ENCODE peak calls at places on chromosomes 2 and 18, in four cellular contexts. Y is heart left ventricle, H is vagina, W is ovary. U is an unnamed sample.

GRCh38 chr2:38430196-38430595 is 53.1 kb upstream of the ATL2 start:
- DNase-seq in H (no peak), Y (no peak), W (no peak), U (no peak)

GRCh38 chr2:236946871-236947270 is 138.8 kb upstream of the COPS8 start:
- DNase-seq in Y (no peak), H (peak; percentile 54), W (no peak), U (no peak)

GRCh38 chr2:130827502-130828251 is 9.0 kb upstream of the ARHGEF4 start:
- DNase-seq in Y (no peak), H (no peak), W (no peak), U (no peak)

GRCh38 chr2:50691518-50691917 is 340.4 kb downstream of the NRXN1 start:
- DNase-seq in W (no peak), Y (no peak), H (no peak), U (no peak)

GRCh38 chr2:183390109-183390508 is 265.9 kb downstream of the NUP35 start:
- DNase-seq in W (no peak), H (no peak), Y (no peak), U (no peak)

GRCh38 chr2:175317741-175318140 is 136.2 kb upstream of the ATP5MC3 start:
- DNase-seq in Y (no peak), W (no peak), H (no peak), U (no peak)

GRCh38 chr2:24785704-24786321 is 7.4 kb downstream of the PTRHD1 start:
- DNase-seq in H (no peak), W (no peak), Y (no peak), U (no peak)

GRCh38 chr2:70328921-70329561 is 27.2 kb upstream of the FAM136A start:
- DNase-seq in W (no peak), Y (no peak), H (no peak), U (peak; percentile 87)

GRCh38 chr18:50182516-50182915 is 12.4 kb downstream of the MYO5B start:
- DNase-seq in Y (no peak), W (no peak), H (peak; percentile 6), U (no peak)

GRCh38 chr2:149885468-149885867 is 297.9 kb upstream of the MMADHC start:
- DNase-seq in Y (no peak), W (no peak), H (no peak), U (no peak)

GRCh38 chr18:46322411-46322891 is 218.3 kb downstream of the HAUS1 start:
- DNase-seq in Y (no peak), W (no peak), H (no peak), U (no peak)

GRCh38 chr2:232309592-232309991 is 69.0 kb upstream of the ALPP start:
- DNase-seq in W (no peak), H (no peak), Y (no peak), U (no peak)

GRCh38 chr2:111944536-111945210 is 46.3 kb downstream of the MERTK start:
- DNase-seq in W (no peak), Y (no peak), H (no peak), U (no peak)

GRCh38 chr2:120929829-120930228 is 194.2 kb downstream of the GLI2 start:
- DNase-seq in H (no peak), W (no peak), Y (no peak), U (no peak)

GRCh38 chr2:221571391-221572179 is 519 bp downstream of the EPHA4 start:
- DNase-seq in Y (peak; percentile 41), H (no peak), W (peak; percentile 36), U (peak; percentile 33)

GRCh38 chr2:217935245-217935879 is 67.4 kb downstream of the TNS1 start:
- DNase-seq in H (no peak), W (peak; percentile 81), Y (peak; percentile 71), U (no peak)

GRCh38 chr18:54947115-54947514 is 12.1 kb downstream of the CCDC68 start:
- DNase-seq in H (no peak), Y (peak; percentile 33), W (peak; percentile 22), U (peak; percentile 36)

GRCh38 chr2:71510196-71510807 is 56.9 kb downstream of the DYSF start:
- DNase-seq in H (no peak), W (peak; percentile 44), Y (peak; percentile 71), U (peak; percentile 70)

GRCh38 chr2:154324601-154325000 is 373.9 kb upstream of the KCNJ3 start:
- DNase-seq in W (no peak), Y (no peak), H (no peak), U (no peak)

GRCh38 chr2:86788881-86789686 is 1.6 kb downstream of the CD8A start:
- DNase-seq in W (no peak), Y (no peak), H (no peak), U (no peak)

GRCh38 chr2:237980087-237980486 is 13.3 kb downstream of the UBE2F start:
- DNase-seq in H (no peak), W (no peak), Y (no peak), U (no peak)

GRCh38 chr2:24454258-24454657 is 36.8 kb upstream of the NCOA1 start:
- DNase-seq in H (no peak), Y (no peak), W (no peak), U (no peak)

GRCh38 chr2:44244135-44244871 is 31.0 kb upstream of the SLC3A1 start:
- DNase-seq in Y (peak; percentile 53), W (peak; percentile 20), H (no peak), U (peak; percentile 65)

GRCh38 chr2:239768031-239768800 is 256.9 kb downstream of the NDUFA10 start:
- DNase-seq in Y (no peak), H (no peak), W (no peak), U (no peak)

GRCh38 chr2:120803764-120804335 is 68.2 kb downstream of the GLI2 start:
- DNase-seq in H (no peak), Y (no peak), W (no peak), U (no peak)

GRCh38 chr2:95031076-95031725 is 5.7 kb downstream of the MAL start:
- DNase-seq in Y (no peak), W (no peak), H (no peak), U (no peak)

GRCh38 chr2:16656087-16656486 is 9.5 kb downstream of the CYRIA start:
- DNase-seq in Y (no peak), W (no peak), H (peak; percentile 76), U (no peak)

GRCh38 chr2:140186201-140186775 is 1406.1 kb upstream of the NXPH2 start:
- DNase-seq in Y (no peak), H (no peak), W (no peak), U (no peak)

GRCh38 chr2:206512999-206513398 is 69.7 kb downstream of the ADAM23 start:
- DNase-seq in W (no peak), Y (no peak), H (no peak), U (no peak)

GRCh38 chr18:70288171-70288850 is 534 bp upstream of the SOCS6 start:
- DNase-seq in H (no peak), W (peak; percentile 44), Y (peak; percentile 52), U (peak; percentile 58)

GRCh38 chr2:158305501-158305900 is 151.1 kb downstream of the CCDC148 start:
- DNase-seq in Y (no peak), W (no peak), H (no peak), U (no peak)

GRCh38 chr18:37160038-37160745 is 331.3 kb downstream of the KIAA1328 start:
- DNase-seq in H (no peak), W (no peak), Y (no peak), U (no peak)
- H3K4me3 ChIP-seq in H (no peak overlapping the region), W (no peak overlapping the region), Y (no peak overlapping the region), U (no peak overlapping the region)

GRCh38 chr2:1754461-1755170 is 10.3 kb upstream of the PXDN start:
- DNase-seq in W (no peak), Y (no peak), H (no peak), U (no peak)

GRCh38 chr2:1754046-1754445 is 9.7 kb upstream of the PXDN start:
- DNase-seq in W (no peak), Y (no peak), H (no peak), U (no peak)

GRCh38 chr2:1756456-1756855 is 12.1 kb upstream of the PXDN start:
- DNase-seq in Y (no peak), H (no peak), W (no peak), U (no peak)

GRCh38 chr2:1757567-1757966 is 13.3 kb upstream of the PXDN start:
- DNase-seq in Y (no peak), H (no peak), W (no peak), U (no peak)

DNA sequence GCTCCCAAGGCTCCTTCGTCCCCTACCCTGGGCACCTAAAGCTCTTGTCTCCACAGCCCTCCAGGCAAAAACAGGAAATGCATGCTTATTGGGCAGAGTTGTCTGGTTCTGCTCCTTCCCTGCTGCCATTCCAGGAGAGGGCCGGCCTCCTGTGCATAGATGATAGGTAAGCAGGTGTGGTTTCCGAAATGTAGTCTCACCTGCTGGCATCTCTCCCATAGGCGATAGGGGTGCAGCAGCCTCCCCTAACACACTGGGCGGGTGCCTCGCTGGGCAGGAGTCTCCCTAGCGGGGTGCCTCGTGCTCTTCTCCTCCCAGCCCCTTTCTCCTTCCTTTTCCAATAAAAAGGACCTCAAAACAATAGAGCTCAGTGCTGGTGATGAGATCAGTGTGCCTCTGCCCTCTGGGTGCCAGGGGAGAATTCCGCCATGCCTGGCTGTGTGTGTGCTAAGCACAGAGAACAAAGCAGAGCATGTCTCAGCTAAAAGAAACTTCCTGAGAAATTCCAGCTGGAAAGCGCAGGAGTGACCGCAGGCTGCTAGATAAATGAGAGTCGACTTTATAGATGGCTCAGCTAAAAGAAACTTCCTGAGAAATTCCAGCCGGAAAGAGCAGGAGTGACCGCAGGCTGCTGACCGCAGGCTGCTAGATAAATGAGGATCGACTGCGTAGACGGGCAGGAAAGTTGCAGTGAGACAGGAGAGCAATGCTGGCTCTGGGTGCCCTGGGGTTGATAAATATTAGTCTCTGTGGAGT is 11.3 kb upstream of the PXDN start:
- DNase-seq in Y (no peak), W (no peak), H (no peak), U (no peak)
- TF ChIP-seq POLR2A in Y (no peak), W (no peak), H (no peak), U (no peak)

GRCh38 chr2:124025896-124026295 is 809 bp downstream of the CNTNAP5 start:
- DNase-seq in H (no peak), Y (no peak), W (no peak), U (no peak)
- H3K4me3 ChIP-seq in H (no peak overlapping the region), Y (no peak overlapping the region), W (no peak overlapping the region), U (no peak overlapping the region)

DNA sequence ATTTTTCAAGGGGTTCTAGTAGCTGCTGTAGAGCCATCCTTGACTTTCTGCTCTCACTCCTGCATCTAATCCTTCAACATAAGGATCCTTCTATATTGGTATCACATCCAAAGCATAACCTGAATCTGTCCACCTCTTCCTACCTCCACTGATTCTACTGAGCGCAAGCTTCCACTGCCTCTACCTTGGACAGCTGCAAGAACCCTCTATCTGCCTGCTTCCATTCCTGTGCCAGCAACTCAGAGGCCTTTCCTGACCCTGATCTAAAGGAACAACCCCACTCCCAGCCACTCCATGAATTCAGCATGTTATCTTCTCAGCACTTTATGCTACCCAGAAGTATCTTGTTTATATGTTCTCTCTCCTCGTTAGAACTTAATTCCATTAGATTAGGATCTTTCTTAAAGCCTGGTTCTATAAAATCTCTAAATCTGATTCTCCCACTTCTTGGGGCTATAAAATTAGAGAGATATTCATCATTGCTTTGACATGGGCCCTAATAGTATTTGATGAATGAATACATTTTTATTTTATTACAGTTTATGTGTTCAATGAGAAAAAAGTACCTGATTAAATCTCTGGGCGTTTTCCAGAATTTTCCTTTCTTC is 6.9 kb downstream of the STAT1 start:
- DNase-seq in H (no peak), W (no peak), Y (no peak), U (no peak)
- TF ChIP-seq POLR2A in H (no peak), W (no peak), Y (no peak), U (no peak)

GRCh38 chr18:22865354-22866116 is 67.6 kb upstream of the RBBP8 start:
- DNase-seq in H (no peak), W (no peak), Y (no peak), U (no peak)
- H3K4me3 ChIP-seq in H (no peak overlapping the region), W (no peak overlapping the region), Y (no peak overlapping the region), U (no peak overlapping the region)

GRCh38 chr2:190982263-190983034 is 31.5 kb downstream of the STAT1 start:
- DNase-seq in H (no peak), W (no peak), Y (no peak), U (no peak)
- TF ChIP-seq POLR2A in H (no peak), W (no peak), Y (no peak), U (no peak)

GRCh38 chr18:21053127-21053526 is 58.5 kb downstream of the ROCK1 start:
- DNase-seq in H (no peak), Y (no peak), W (no peak), U (no peak)
- H3K4me3 ChIP-seq in H (no peak overlapping the region), Y (no peak overlapping the region), W (no peak overlapping the region), U (no peak overlapping the region)

U was measured in transverse colon.